ENCODE peak calls at places on chromosome 17, in five cellular contexts. I, B, F, X and D are unnamed samples.

GRCh38 chr17:19354123-19354522 is 8.4 kb downstream of the B9D1 start:
- DNase-seq in I (no peak), B (peak; percentile 94), F (no peak), X (peak; percentile 85), D (no peak)

GRCh38 chr17:66764559-66764958 is 70.4 kb upstream of the CACNG5 start:
- DNase-seq in I (no peak), B (no peak), F (peak; percentile 36), X (no peak), D (no peak)

GRCh38 chr17:2828396-2829038 is 32.3 kb downstream of the RAP1GAP2 start:
- DNase-seq in I (peak; percentile 81), B (peak; percentile 19), F (peak; percentile 96), X (peak; percentile 31), D (peak; percentile 71)

GRCh38 chr17:63398680-63399079 is 47.4 kb downstream of the CYB561 start:
- DNase-seq in I (no peak), B (peak; percentile 29), F (no peak), X (no peak), D (no peak)

GRCh38 chr17:79845601-79845949 is 6.3 kb upstream of the CBX4 start:
- DNase-seq in I (no peak), B (no peak), F (no peak), X (no peak), D (no peak)

GRCh38 chr17:27456681-27457404 is 595 bp downstream of the KSR1 start:
- DNase-seq in I (no peak), B (no peak), F (no peak), X (no peak), D (no peak)

GRCh38 chr17:17774009-17774881 is 62.5 kb downstream of the SREBF1 start:
- DNase-seq in I (no peak), B (peak; percentile 52), F (no peak), X (peak; percentile 26), D (no peak)

GRCh38 chr17:45441536-45442310 is 9.1 kb upstream of the ARHGAP27 start:
- DNase-seq in I (no peak), B (no peak), F (no peak), X (no peak), D (no peak)

GRCh38 chr17:45227631-45228120 is 6.0 kb downstream of the FMNL1 start:
- DNase-seq in I (no peak), B (no peak), F (no peak), X (no peak), D (no peak)

GRCh38 chr17:49687878-49688491 is 10.1 kb upstream of the SPOP start:
- DNase-seq in I (no peak), B (peak; percentile 61), F (peak; percentile 28), X (peak; percentile 56), D (no peak)

GRCh38 chr17:22266231-22266630 is 573.9 kb downstream of the KCNJ18 start:
- DNase-seq in I (no peak), B (no peak), F (no peak), X (no peak), D (no peak)

GRCh38 chr17:51354908-51355307 is 94.6 kb downstream of the UTP18 start:
- DNase-seq in I (no peak), B (no peak), F (no peak), X (no peak), D (no peak)

GRCh38 chr17:45200701-45201100 is 21.0 kb upstream of the FMNL1 start:
- DNase-seq in I (no peak), B (no peak), F (peak; percentile 55), X (peak; percentile 46), D (no peak)

GRCh38 chr17:4881761-4882555 is 17.4 kb upstream of the C17orf107 start:
- DNase-seq in I (no peak), B (peak; percentile 12), F (peak; percentile 88), X (peak; percentile 43), D (peak; percentile 29)

GRCh38 chr17:18246880-18247612 is 11.5 kb downstream of the FLII start:
- DNase-seq in I (peak; percentile 83), B (peak; percentile 8), F (peak; percentile 99), X (peak; percentile 33), D (no peak)

GRCh38 chr17:79621151-79621940 is 10.5 kb upstream of the RBFOX3 start:
- DNase-seq in I (no peak), B (no peak), F (peak; percentile 25), X (no peak), D (no peak)

GRCh38 chr17:7107012-7107754 is 7.4 kb downstream of the ASGR2 start:
- DNase-seq in I (no peak), B (no peak), F (no peak), X (no peak), D (no peak)

GRCh38 chr17:47275245-47275984 is 21.8 kb downstream of the ITGB3 start:
- DNase-seq in I (no peak), B (peak; percentile 84), F (peak; percentile 82), X (peak; percentile 70), D (peak; percentile 36)

GRCh38 chr17:2684549-2684948 is 27.0 kb downstream of the CLUH start:
- DNase-seq in I (no peak), B (no peak), F (no peak), X (no peak), D (no peak)

GRCh38 chr17:66975188-66975587 is 10.7 kb downstream of the CACNG4 start:
- DNase-seq in I (no peak), B (no peak), F (no peak), X (no peak), D (no peak)

GRCh38 chr17:62134397-62134796 is 69.3 kb upstream of the MED13 start:
- DNase-seq in I (no peak), B (peak; percentile 27), F (no peak), X (peak; percentile 19), D (no peak)

GRCh38 chr17:3911271-3912053 is 4.8 kb downstream of the P2RX1 start:
- DNase-seq in I (no peak), B (no peak), F (peak; percentile 59), X (no peak), D (no peak)

GRCh38 chr17:81959362-81960129 is 1.4 kb downstream of the NOTUM start:
- DNase-seq in I (no peak), B (peak; percentile 24), F (peak; percentile 83), X (peak; percentile 49), D (no peak)

GRCh38 chr17:48893646-48894508 is 1.3 kb downstream of the ATP5MC1 start:
- DNase-seq in I (no peak), B (no peak), F (no peak), X (no peak), D (no peak)

GRCh38 chr17:35254107-35254802 is 11.4 kb downstream of the SLFN5 start:
- DNase-seq in I (no peak), B (peak; percentile 97), F (no peak), X (peak; percentile 86), D (no peak)

GRCh38 chr17:44389281-44389680 is at the start of gene ITGA2B:
- DNase-seq in I (no peak), B (no peak), F (no peak), X (no peak), D (no peak)

GRCh38 chr17:44320066-44320465 is 4.6 kb downstream of the SLC25A39 start:
- DNase-seq in I (no peak), B (no peak), F (peak; percentile 36), X (no peak), D (no peak)

GRCh38 chr17:15456972-15457722 is 10.3 kb downstream of the CDRT4 start:
- DNase-seq in I (no peak), B (peak; percentile 84), F (no peak), X (peak; percentile 57), D (no peak)

GRCh38 chr17:42155614-42156045 is 841 bp upstream of the RAB5C start:
- DNase-seq in I (no peak), B (no peak), F (peak; percentile 79), X (peak; percentile 53), D (no peak)

GRCh38 chr17:42159796-42160551 is 5.2 kb upstream of the RAB5C start:
- DNase-seq in I (no peak), B (no peak), F (no peak), X (no peak), D (no peak)

GRCh38 chr17:42154514-42154883 is 290 bp downstream of the RAB5C start:
- DNase-seq in I (no peak), B (no peak), F (no peak), X (no peak), D (no peak)

DNA sequence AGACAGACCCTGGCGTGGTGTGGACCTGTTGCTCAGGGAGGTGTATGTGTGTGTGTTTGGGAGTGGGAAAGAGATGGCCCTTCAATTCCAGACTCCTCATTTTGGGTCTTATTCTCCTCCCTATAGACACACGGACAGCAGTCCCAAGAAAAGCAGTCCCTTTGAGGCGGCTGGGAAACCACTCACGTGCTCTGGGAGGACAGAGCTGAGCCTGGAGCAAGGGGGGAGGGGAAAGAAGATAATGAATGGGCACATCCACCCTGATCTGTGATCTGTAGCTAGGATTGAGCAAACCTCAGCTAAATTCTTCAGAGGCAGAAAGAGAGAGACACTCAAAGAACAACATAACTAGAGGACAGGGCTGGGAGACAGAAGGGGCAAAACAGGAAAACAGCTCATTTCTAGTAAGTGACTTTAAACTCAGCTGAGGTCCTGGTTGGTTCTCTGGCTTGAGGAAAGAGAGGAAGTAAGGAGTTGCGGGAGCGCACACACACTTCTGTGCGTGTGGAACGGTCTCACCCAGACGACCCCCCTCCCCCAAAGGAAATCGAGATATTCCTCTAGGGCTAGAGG is 784 bp downstream of the RAB5C start:
- DNase-seq in I (no peak), B (peak; percentile 29), F (no peak), X (peak; percentile 69), D (no peak)
- H4K91ac ChIP-seq in I (peak overlapping the region; percentile 30), B (peak overlapping the region; percentile 45), F (no peak overlapping the region), X (peak overlapping the region; percentile 44), D (no peak overlapping the region)

GRCh38 chr17:68182940-68183551 is 64.8 kb upstream of the AMZ2 start:
- DNase-seq in I (no peak), B (no peak), F (peak; percentile 84), X (no peak), D (no peak)

GRCh38 chr17:68178831-68179230 is 69.0 kb upstream of the AMZ2 start:
- DNase-seq in I (no peak), B (no peak), F (no peak), X (no peak), D (no peak)

GRCh38 chr17:68184816-68185436 is 62.9 kb upstream of the AMZ2 start:
- DNase-seq in I (no peak), B (no peak), F (no peak), X (no peak), D (no peak)

GRCh38 chr17:68182016-68182315 is 65.9 kb upstream of the AMZ2 start:
- DNase-seq in I (no peak), B (no peak), F (no peak), X (no peak), D (no peak)

DNA sequence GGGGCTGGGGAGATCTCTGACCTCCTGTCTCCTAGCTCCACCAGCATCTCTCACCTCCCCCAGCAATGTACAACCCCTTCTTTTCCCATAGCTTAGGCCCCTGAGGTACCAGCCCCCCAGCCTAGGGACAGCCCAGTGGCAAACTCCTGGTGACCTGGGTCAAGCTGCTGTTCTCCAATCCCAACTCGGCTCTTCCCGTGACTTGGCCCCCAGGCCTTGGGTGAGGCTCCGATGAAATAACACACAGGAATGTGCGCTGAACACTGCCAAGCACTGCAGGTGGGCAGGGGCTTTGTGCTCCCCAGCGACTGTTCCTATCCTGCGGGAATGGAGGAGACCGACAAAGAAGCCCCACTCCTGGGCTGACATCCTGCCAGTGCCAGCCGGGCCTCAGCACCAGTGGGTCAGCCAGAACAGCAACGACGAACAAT is 63.7 kb upstream of the AMZ2 start:
- DNase-seq in I (no peak), B (no peak), F (peak; percentile 55), X (no peak), D (no peak)
- H4K91ac ChIP-seq in I (no peak overlapping the region), B (no peak overlapping the region), F (no peak overlapping the region), X (peak overlapping the region; percentile 28), D (no peak overlapping the region)

GRCh38 chr17:40557531-40558299 is 7.6 kb downstream of the CCR7 start:
- DNase-seq in I (no peak), B (no peak), F (no peak), X (no peak), D (no peak)
- H4K91ac ChIP-seq in I (no peak overlapping the region), B (peak overlapping the region; percentile 93), F (no peak overlapping the region), X (peak overlapping the region; percentile 94), D (no peak overlapping the region)

GRCh38 chr17:1144139-1144538 is 35.6 kb downstream of the ABR start:
- DNase-seq in I (no peak), B (no peak), F (no peak), X (no peak), D (no peak)
- H4K91ac ChIP-seq in I (no peak overlapping the region), B (no peak overlapping the region), F (no peak overlapping the region), X (no peak overlapping the region), D (no peak overlapping the region)